ENCODE peak calls at places on chromosomes 3 and 15, in ten cellular contexts. One of them, this sample, is unnamed. For H3K4me1, the result is how much of the 10 kb centered on the place peaks cover.

GRCh38 chr15:25852696-25853524 is 10.2 kb downstream of the ATP10A start:
- DNase-seq in prostate gland: no peak
- DNase-seq in A549: peak
- DNase-seq in stomach: no peak
- DNase-seq in IMR-90: no peak
- DNase-seq in tibial nerve: no peak
- DNase-seq in heart left ventricle: no peak
- DNase-seq in sigmoid colon: no peak
- DNase-seq in upper lobe of left lung: no peak
- DNase-seq in H1: no peak
- DNase-seq in this sample: no peak

GRCh38 chr3:57000012-57000411 is 60.5 kb upstream of the SPATA12 start:
- DNase-seq in prostate gland: no peak
- DNase-seq in A549: no peak
- DNase-seq in stomach: no peak
- DNase-seq in IMR-90: no peak
- DNase-seq in tibial nerve: no peak
- DNase-seq in heart left ventricle: no peak
- DNase-seq in sigmoid colon: no peak
- DNase-seq in upper lobe of left lung: no peak
- DNase-seq in H1: no peak
- DNase-seq in this sample: no peak

GRCh38 chr3:20352547-20353164 is 166.7 kb upstream of the SGO1 start:
- DNase-seq in prostate gland: no peak
- DNase-seq in A549: no peak
- DNase-seq in stomach: no peak
- DNase-seq in IMR-90: no peak
- DNase-seq in tibial nerve: no peak
- DNase-seq in heart left ventricle: no peak
- DNase-seq in sigmoid colon: no peak
- DNase-seq in upper lobe of left lung: no peak
- DNase-seq in H1: no peak
- DNase-seq in this sample: no peak

GRCh38 chr3:128378631-128379347 is 87.9 kb downstream of the DNAJB8 start:
- DNase-seq in prostate gland: peak
- DNase-seq in A549: no peak
- DNase-seq in stomach: no peak
- DNase-seq in IMR-90: peak
- DNase-seq in tibial nerve: no peak
- DNase-seq in heart left ventricle: peak
- DNase-seq in sigmoid colon: peak
- DNase-seq in upper lobe of left lung: no peak
- DNase-seq in H1: no peak
- DNase-seq in this sample: no peak

GRCh38 chr15:99732711-99733267 is 448 bp downstream of the LYSMD4 start:
- DNase-seq in prostate gland: peak
- DNase-seq in A549: no peak
- DNase-seq in stomach: peak
- DNase-seq in IMR-90: no peak
- DNase-seq in tibial nerve: peak
- DNase-seq in heart left ventricle: no peak
- DNase-seq in sigmoid colon: peak
- DNase-seq in upper lobe of left lung: peak
- DNase-seq in H1: no peak
- DNase-seq in this sample: no peak

GRCh38 chr3:16841906-16842709 is 42.6 kb upstream of the PLCL2 start:
- DNase-seq in prostate gland: peak
- DNase-seq in A549: no peak
- DNase-seq in stomach: peak
- DNase-seq in IMR-90: no peak
- DNase-seq in tibial nerve: no peak
- DNase-seq in heart left ventricle: peak
- DNase-seq in sigmoid colon: peak
- DNase-seq in upper lobe of left lung: peak
- DNase-seq in H1: no peak
- DNase-seq in this sample: peak

GRCh38 chr3:157335677-157336076 is 101.0 kb upstream of the PTX3 start:
- DNase-seq in prostate gland: no peak
- DNase-seq in A549: peak
- DNase-seq in stomach: no peak
- DNase-seq in IMR-90: peak
- DNase-seq in tibial nerve: no peak
- DNase-seq in heart left ventricle: no peak
- DNase-seq in sigmoid colon: no peak
- DNase-seq in upper lobe of left lung: no peak
- DNase-seq in H1: peak
- DNase-seq in this sample: no peak

GRCh38 chr3:183553263-183554026 is 2.1 kb downstream of the KLHL6 start:
- DNase-seq in prostate gland: no peak
- DNase-seq in A549: no peak
- DNase-seq in stomach: no peak
- DNase-seq in IMR-90: no peak
- DNase-seq in tibial nerve: no peak
- DNase-seq in heart left ventricle: no peak
- DNase-seq in sigmoid colon: no peak
- DNase-seq in upper lobe of left lung: no peak
- DNase-seq in H1: no peak
- DNase-seq in this sample: no peak

GRCh38 chr3:38021196-38021595 is 8.2 kb downstream of the PLCD1 start:
- DNase-seq in prostate gland: no peak
- DNase-seq in A549: no peak
- DNase-seq in stomach: no peak
- DNase-seq in IMR-90: no peak
- DNase-seq in tibial nerve: no peak
- DNase-seq in heart left ventricle: peak
- DNase-seq in sigmoid colon: no peak
- DNase-seq in upper lobe of left lung: no peak
- DNase-seq in H1: no peak
- DNase-seq in this sample: no peak

GRCh38 chr3:149473314-149473990 is 1.0 kb upstream of the TM4SF4 start:
- DNase-seq in prostate gland: peak
- DNase-seq in A549: peak
- DNase-seq in stomach: peak
- DNase-seq in IMR-90: peak
- DNase-seq in tibial nerve: no peak
- DNase-seq in heart left ventricle: no peak
- DNase-seq in sigmoid colon: no peak
- DNase-seq in upper lobe of left lung: no peak
- DNase-seq in H1: no peak
- DNase-seq in this sample: peak

GRCh38 chr3:111943533-111943932 is 35.3 kb upstream of the ABHD10 start:
- DNase-seq in prostate gland: no peak
- DNase-seq in A549: no peak
- DNase-seq in stomach: no peak
- DNase-seq in IMR-90: peak
- DNase-seq in tibial nerve: no peak
- DNase-seq in heart left ventricle: no peak
- DNase-seq in sigmoid colon: no peak
- DNase-seq in upper lobe of left lung: no peak
- DNase-seq in H1: no peak
- DNase-seq in this sample: no peak

GRCh38 chr3:77122610-77123009 is 82.7 kb downstream of the ROBO2 start:
- DNase-seq in prostate gland: no peak
- DNase-seq in A549: no peak
- DNase-seq in stomach: no peak
- DNase-seq in IMR-90: no peak
- DNase-seq in tibial nerve: no peak
- DNase-seq in heart left ventricle: no peak
- DNase-seq in sigmoid colon: no peak
- DNase-seq in upper lobe of left lung: no peak
- DNase-seq in H1: no peak
- DNase-seq in this sample: no peak

GRCh38 chr3:28077566-28077965 is 163.9 kb upstream of the CMC1 start:
- DNase-seq in prostate gland: no peak
- DNase-seq in A549: peak
- DNase-seq in stomach: no peak
- DNase-seq in IMR-90: peak
- DNase-seq in tibial nerve: no peak
- DNase-seq in heart left ventricle: peak
- DNase-seq in sigmoid colon: no peak
- DNase-seq in upper lobe of left lung: no peak
- DNase-seq in H1: peak
- DNase-seq in this sample: no peak

GRCh38 chr3:28080716-28081115 is 160.7 kb upstream of the CMC1 start:
- DNase-seq in prostate gland: no peak
- DNase-seq in A549: no peak
- DNase-seq in stomach: no peak
- DNase-seq in IMR-90: no peak
- DNase-seq in tibial nerve: no peak
- DNase-seq in heart left ventricle: no peak
- DNase-seq in sigmoid colon: no peak
- DNase-seq in upper lobe of left lung: no peak
- DNase-seq in H1: no peak
- DNase-seq in this sample: no peak

GRCh38 chr3:28081533-28081947 is 159.9 kb upstream of the CMC1 start:
- DNase-seq in prostate gland: no peak
- DNase-seq in A549: no peak
- DNase-seq in stomach: no peak
- DNase-seq in IMR-90: no peak
- DNase-seq in tibial nerve: no peak
- DNase-seq in heart left ventricle: no peak
- DNase-seq in sigmoid colon: no peak
- DNase-seq in upper lobe of left lung: no peak
- DNase-seq in H1: peak
- DNase-seq in this sample: no peak
- H3K4me1 ChIP-seq in prostate gland: under half
- H3K4me1 ChIP-seq in A549: under half
- H3K4me1 ChIP-seq in stomach: under half
- H3K4me1 ChIP-seq in IMR-90: under half
- H3K4me1 ChIP-seq in tibial nerve: under half
- H3K4me1 ChIP-seq in heart left ventricle: under half
- H3K4me1 ChIP-seq in sigmoid colon: under half
- H3K4me1 ChIP-seq in upper lobe of left lung: under half
- H3K4me1 ChIP-seq in H1: under half
- H3K4me1 ChIP-seq in this sample: under half

DNA sequence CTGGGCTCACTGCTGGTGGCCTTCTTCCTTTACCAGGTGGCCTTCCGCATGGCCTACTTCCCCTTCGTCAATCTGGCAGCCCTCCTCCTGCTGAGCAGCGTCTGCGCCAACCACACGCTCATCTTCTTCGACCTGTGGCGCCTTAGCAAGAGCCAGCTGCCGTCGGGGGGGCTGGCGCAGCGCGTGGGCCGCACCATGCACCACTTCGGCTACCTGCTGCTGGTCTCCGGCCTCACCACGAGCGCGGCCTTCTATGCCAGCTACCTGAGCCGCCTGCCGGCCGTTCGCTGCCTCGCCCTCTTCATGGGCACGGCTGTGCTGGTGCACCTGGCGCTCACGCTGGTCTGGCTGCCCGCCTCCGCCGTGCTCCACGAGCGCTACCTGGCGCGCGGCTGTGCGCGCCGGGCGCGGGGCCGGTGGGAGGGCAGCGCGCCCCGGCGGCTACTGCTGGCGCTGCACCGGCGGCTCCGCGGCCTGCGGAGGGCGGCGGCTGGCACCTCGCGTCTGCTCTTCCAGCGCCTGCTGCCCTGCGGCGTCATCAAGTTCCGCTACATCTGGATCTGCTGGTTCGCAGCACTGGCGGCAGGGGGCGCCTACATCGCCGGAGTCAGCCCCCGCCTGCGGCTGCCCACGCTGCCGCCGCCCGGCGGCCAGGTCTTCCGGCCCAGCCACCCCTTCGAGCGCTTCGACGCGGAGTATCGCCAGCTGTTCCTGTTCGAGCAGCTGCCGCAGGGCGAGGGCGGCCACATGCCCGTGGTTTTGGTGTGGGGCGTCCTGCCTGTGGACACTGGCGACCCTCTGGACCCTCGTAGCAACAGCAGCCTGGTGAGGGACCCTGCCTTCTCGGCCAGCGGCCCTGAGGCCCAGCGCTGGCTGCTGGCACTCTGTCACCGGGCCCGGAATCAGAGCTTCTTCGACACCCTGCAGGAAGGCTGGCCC is 9.9 kb downstream of the DISP2 start:
- DNase-seq in prostate gland: peak
- DNase-seq in A549: peak
- DNase-seq in stomach: peak
- DNase-seq in IMR-90: peak
- DNase-seq in tibial nerve: peak
- DNase-seq in heart left ventricle: peak
- DNase-seq in sigmoid colon: peak
- DNase-seq in upper lobe of left lung: peak
- DNase-seq in H1: peak
- DNase-seq in this sample: peak
- TF ChIP-seq POLR2A in prostate gland: no peak
- TF ChIP-seq POLR2A in A549: no peak
- TF ChIP-seq POLR2A in stomach: no peak
- TF ChIP-seq POLR2A in IMR-90: no peak
- TF ChIP-seq POLR2A in tibial nerve: no peak
- TF ChIP-seq POLR2A in heart left ventricle: peak
- TF ChIP-seq POLR2A in sigmoid colon: no peak
- TF ChIP-seq POLR2A in upper lobe of left lung: no peak
- TF ChIP-seq POLR2A in H1: no peak
- TF ChIP-seq POLR2A in this sample: no peak

DNA sequence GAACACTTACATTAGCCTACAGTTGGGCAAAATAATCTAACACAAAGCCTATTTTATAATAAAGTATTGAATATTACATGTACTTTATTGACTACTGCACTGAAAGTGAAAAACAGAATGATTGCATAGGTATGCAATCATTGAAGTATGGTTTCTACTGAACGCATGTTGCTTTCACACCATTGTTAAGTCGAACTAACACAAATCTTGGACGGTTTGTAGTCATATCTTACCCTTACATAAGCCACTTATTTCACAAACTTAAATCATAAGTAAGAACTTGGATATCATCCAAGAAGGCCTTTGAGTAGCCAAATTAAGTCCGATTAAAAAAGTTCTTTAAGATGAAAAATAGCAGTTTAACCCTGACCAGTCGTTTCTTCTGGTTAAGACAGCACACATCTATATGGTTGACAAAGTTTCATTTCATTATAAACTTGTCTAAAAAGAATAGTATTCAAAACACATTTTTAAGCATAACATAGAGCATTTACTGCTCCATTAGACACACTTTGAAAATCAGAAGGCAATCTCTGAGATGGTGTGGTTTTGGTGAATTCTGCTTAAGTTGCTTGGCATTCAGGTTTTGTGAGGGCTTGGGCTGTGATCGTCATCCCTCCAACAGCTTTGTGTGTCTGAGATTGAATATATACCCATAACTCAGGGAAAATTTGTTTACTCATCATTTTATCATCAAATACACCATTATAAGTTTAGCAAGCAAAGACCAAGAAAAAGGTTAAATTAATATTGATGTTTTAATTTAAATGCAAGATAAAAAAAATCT is 92.1 kb downstream of the NFKBIZ start:
- DNase-seq in prostate gland: no peak
- DNase-seq in A549: no peak
- DNase-seq in stomach: no peak
- DNase-seq in IMR-90: peak
- DNase-seq in tibial nerve: no peak
- DNase-seq in heart left ventricle: no peak
- DNase-seq in sigmoid colon: no peak
- DNase-seq in upper lobe of left lung: no peak
- DNase-seq in H1: no peak
- DNase-seq in this sample: no peak
- H3K4me1 ChIP-seq in prostate gland: under half
- H3K4me1 ChIP-seq in A549: under half
- H3K4me1 ChIP-seq in stomach: under half
- H3K4me1 ChIP-seq in IMR-90: under half
- H3K4me1 ChIP-seq in tibial nerve: under half
- H3K4me1 ChIP-seq in heart left ventricle: under half
- H3K4me1 ChIP-seq in sigmoid colon: under half
- H3K4me1 ChIP-seq in upper lobe of left lung: under half
- H3K4me1 ChIP-seq in H1: under half
- H3K4me1 ChIP-seq in this sample: under half

GRCh38 chr15:65610871-65611718 is at the start of gene INTS14:
- DNase-seq in prostate gland: peak
- DNase-seq in A549: peak
- DNase-seq in stomach: peak
- DNase-seq in IMR-90: peak
- DNase-seq in tibial nerve: peak
- DNase-seq in heart left ventricle: peak
- DNase-seq in sigmoid colon: peak
- DNase-seq in upper lobe of left lung: peak
- DNase-seq in H1: peak
- DNase-seq in this sample: peak
- TF ChIP-seq POLR2A in prostate gland: no peak
- TF ChIP-seq POLR2A in A549: peak
- TF ChIP-seq POLR2A in stomach: no peak
- TF ChIP-seq POLR2A in IMR-90: peak
- TF ChIP-seq POLR2A in tibial nerve: peak
- TF ChIP-seq POLR2A in heart left ventricle: peak
- TF ChIP-seq POLR2A in sigmoid colon: peak
- TF ChIP-seq POLR2A in upper lobe of left lung: peak
- TF ChIP-seq POLR2A in H1: peak
- TF ChIP-seq POLR2A in this sample: peak